ENCODE peak calls at places on chromosomes 16 and 17, in five cellular contexts. P is H54, O is testis, G is IMR-90, R is adrenal gland. M is an unnamed sample.

GRCh38 chr17:29927546-29927945 is 2.5 kb downstream of the SSH2 start:
- DNase-seq in P (no peak), O (no peak), G (no peak), R (no peak), M (no peak)

GRCh38 chr16:21599994-21600773 is 807 bp downstream of the METTL9 start:
- DNase-seq in P (peak), O (no peak), G (peak), R (no peak), M (peak)

GRCh38 chr17:7803981-7804380 is 30.0 kb upstream of the KDM6B start:
- DNase-seq in P (no peak), O (no peak), G (no peak), R (no peak), M (no peak)

GRCh38 chr17:29059281-29059680 is 16.3 kb downstream of the PIPOX start:
- DNase-seq in P (no peak), O (no peak), G (peak), R (no peak), M (no peak)

GRCh38 chr17:6868579-6868978 is 37.0 kb upstream of the TEKT1 start:
- DNase-seq in P (no peak), O (no peak), G (no peak), R (no peak), M (no peak)

GRCh38 chr17:6591599-6592158 is 35.3 kb upstream of the PITPNM3 start:
- DNase-seq in P (peak), O (no peak), G (peak), R (peak), M (no peak)

GRCh38 chr17:13626703-13627102 is 25.0 kb upstream of the HS3ST3A1 start:
- DNase-seq in P (peak), O (no peak), G (peak), R (no peak), M (no peak)

GRCh38 chr16:19085679-19086200 is 18.3 kb downstream of the COQ7 start:
- DNase-seq in P (no peak), O (no peak), G (no peak), R (peak), M (peak)

GRCh38 chr17:76569607-76570279 is 15.9 kb downstream of the ST6GALNAC2 start:
- DNase-seq in P (peak), O (peak), G (no peak), R (peak), M (no peak)

GRCh38 chr17:5913641-5914040 is 156.5 kb upstream of the WSCD1 start:
- DNase-seq in P (no peak), O (no peak), G (no peak), R (no peak), M (no peak)

GRCh38 chr16:66335704-66336329 is 30.7 kb upstream of the CDH5 start:
- DNase-seq in P (no peak), O (peak), G (peak), R (no peak), M (no peak)

GRCh38 chr16:85091522-85091910 is 20.8 kb downstream of the CIBAR2 start:
- DNase-seq in P (no peak), O (no peak), G (no peak), R (no peak), M (no peak)

GRCh38 chr16:3825103-3825502 is 55.4 kb downstream of the CREBBP start:
- DNase-seq in P (no peak), O (no peak), G (peak), R (no peak), M (no peak)

GRCh38 chr17:49469831-49470568 is 25.1 kb upstream of the NGFR start:
- DNase-seq in P (no peak), O (no peak), G (no peak), R (no peak), M (no peak)

GRCh38 chr16:17448640-17449638 is 21.8 kb downstream of the XYLT1 start:
- DNase-seq in P (no peak), O (no peak), G (no peak), R (peak), M (no peak)

GRCh38 chr17:43665387-43666101 is 3.8 kb upstream of the MEOX1 start:
- DNase-seq in P (no peak), O (no peak), G (no peak), R (no peak), M (no peak)

GRCh38 chr17:68143425-68143824 is 104.4 kb upstream of the AMZ2 start:
- DNase-seq in P (no peak), O (no peak), G (no peak), R (no peak), M (no peak)

GRCh38 chr16:85553436-85554113 is 59.5 kb upstream of the GSE1 start:
- DNase-seq in P (peak), O (peak), G (peak), R (peak), M (peak)

GRCh38 chr16:11667221-11667823 is 933 bp upstream of the SNN start:
- DNase-seq in P (no peak), O (no peak), G (no peak), R (no peak), M (no peak)

GRCh38 chr17:48554412-48555090 is 9.6 kb upstream of the HOXB2 start:
- DNase-seq in P (no peak), O (no peak), G (peak), R (no peak), M (no peak)

GRCh38 chr17:57104461-57105175 is 19.6 kb downstream of the AKAP1 start:
- DNase-seq in P (peak), O (no peak), G (peak), R (no peak), M (no peak)

GRCh38 chr17:72976971-72977767 is 115.3 kb downstream of the SLC39A11 start:
- DNase-seq in P (peak), O (peak), G (peak), R (peak), M (no peak)

GRCh38 chr17:8225813-8226535 is 15.6 kb upstream of the AURKB start:
- DNase-seq in P (peak), O (peak), G (peak), R (peak), M (peak)

GRCh38 chr16:165218-165538 is 600 bp upstream of the HBM start:
- DNase-seq in P (no peak), O (no peak), G (no peak), R (no peak), M (peak)

GRCh38 chr16:81546781-81547180 is 102.2 kb downstream of the CMIP start:
- DNase-seq in P (no peak), O (no peak), G (no peak), R (no peak), M (no peak)

GRCh38 chr16:1331712-1332617 is 1.5 kb upstream of the BAIAP3 start:
- DNase-seq in P (peak), O (no peak), G (peak), R (no peak), M (peak)

GRCh38 chr17:4853195-4853762 is 20.1 kb downstream of the MINK1 start:
- DNase-seq in P (no peak), O (no peak), G (no peak), R (no peak), M (no peak)

DNA sequence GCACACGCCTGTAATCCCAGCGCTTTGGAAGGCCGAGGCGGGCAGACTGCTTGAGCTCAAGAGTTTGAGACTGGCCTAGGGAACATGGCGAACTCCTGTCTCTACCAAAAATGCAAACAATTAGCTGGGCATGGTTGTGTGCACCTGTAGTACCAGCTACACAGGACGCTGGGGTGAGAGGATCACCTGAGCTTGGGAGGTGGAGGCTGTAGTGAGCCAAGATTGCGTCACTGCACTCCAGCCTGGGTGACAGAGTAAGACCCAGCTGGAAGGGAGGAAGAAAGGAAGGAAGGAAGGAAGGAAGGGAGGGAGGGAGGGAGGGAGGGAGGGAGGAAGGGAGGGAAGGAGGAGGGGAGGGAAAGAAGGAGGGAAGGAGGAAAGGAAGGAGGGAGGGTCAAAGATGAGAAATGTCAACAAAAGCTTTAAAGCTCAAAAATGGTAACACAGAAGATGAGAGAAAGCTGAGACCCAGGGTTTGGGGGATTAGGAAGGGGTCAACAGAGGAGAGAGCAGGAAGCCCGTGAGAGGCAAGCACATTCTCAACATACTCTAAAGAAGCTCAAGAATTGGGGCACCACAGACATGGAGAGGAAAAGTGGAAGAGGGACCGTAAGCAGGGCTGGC is 5.0 kb upstream of the KRT19 start:
- DNase-seq in P (no peak), O (no peak), G (no peak), R (no peak), M (no peak)
- TF ChIP-seq POLR2A in P (no peak), O (no peak), G (no peak), R (no peak), M (no peak)

GRCh38 chr17:81386646-81387234 is 8.5 kb upstream of the BAHCC1 start:
- DNase-seq in P (no peak), O (no peak), G (no peak), R (no peak), M (no peak)

GRCh38 chr17:81388612-81389367 is 6.5 kb upstream of the BAHCC1 start:
- DNase-seq in P (no peak), O (no peak), G (no peak), R (peak), M (no peak)

GRCh38 chr17:81386141-81386645 is 9.1 kb upstream of the BAHCC1 start:
- DNase-seq in P (no peak), O (no peak), G (no peak), R (peak), M (no peak)

GRCh38 chr17:81388091-81388611 is 7.1 kb upstream of the BAHCC1 start:
- DNase-seq in P (no peak), O (no peak), G (no peak), R (no peak), M (no peak)

DNA sequence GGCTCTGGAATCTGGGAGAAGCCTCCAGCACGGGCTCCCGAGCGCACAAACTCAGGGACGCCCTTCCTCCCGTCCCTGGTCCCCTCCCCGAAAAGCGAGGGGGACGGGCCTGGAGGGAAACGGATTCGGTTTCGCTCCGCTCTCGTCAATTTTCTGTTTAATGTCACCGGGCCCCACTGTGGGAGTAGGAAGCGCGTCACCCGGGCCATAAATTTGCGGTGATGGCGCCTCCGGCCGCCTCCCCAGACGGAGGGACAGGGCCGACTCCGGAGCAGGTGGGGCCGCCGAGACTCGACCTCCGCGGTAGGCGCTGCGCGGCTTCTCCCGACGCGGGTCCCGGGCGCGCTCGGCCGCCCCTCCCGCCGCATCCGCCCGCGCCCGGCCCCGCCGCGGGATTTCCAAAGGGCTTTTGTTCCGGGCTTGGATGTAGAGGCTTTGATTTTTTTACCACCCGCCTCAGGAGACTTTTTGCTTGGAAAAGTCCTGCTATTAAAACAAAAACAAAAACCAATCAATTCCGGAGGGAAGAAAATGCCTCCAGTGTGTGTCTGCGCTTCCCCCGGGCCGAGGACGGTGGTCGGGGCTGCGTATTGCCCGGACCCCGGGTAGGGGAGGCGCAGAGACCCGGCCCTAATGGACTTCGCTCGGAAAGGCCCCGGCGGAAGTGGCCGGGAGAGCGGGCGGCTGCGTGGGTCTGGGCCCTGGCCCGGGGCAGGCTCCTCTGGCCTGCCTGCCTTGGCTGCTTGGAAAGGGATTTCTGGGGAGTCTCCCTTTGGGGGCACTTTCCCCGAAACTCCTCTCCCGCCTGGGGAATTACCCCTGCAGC is 7.8 kb upstream of the BAHCC1 start:
- DNase-seq in P (no peak), O (no peak), G (peak), R (peak), M (no peak)
- TF ChIP-seq POLR2A in P (peak), O (no peak), G (peak), R (peak), M (no peak)

GRCh38 chr16:75653926-75654325 is 6.4 kb downstream of the TERF2IP start:
- DNase-seq in P (no peak), O (no peak), G (peak), R (no peak), M (peak)

GRCh38 chr16:75644240-75645012 is 3.0 kb downstream of the KARS1 start:
- DNase-seq in P (no peak), O (no peak), G (no peak), R (no peak), M (no peak)

GRCh38 chr16:75647138-75647491 is 350 bp downstream of the KARS1 start:
- DNase-seq in P (no peak), O (no peak), G (no peak), R (no peak), M (no peak)

GRCh38 chr16:75647492-75648264 is at the start of the genes KARS1 and TERF2IP:
- DNase-seq in P (peak), O (peak), G (peak), R (peak), M (peak)

GRCh38 chr16:75648265-75649076 is 898 bp downstream of the TERF2IP start:
- DNase-seq in P (peak), O (peak), G (peak), R (peak), M (peak)
- TF ChIP-seq POLR2A in P (peak), O (no peak), G (no peak), R (peak), M (no peak)

DNA sequence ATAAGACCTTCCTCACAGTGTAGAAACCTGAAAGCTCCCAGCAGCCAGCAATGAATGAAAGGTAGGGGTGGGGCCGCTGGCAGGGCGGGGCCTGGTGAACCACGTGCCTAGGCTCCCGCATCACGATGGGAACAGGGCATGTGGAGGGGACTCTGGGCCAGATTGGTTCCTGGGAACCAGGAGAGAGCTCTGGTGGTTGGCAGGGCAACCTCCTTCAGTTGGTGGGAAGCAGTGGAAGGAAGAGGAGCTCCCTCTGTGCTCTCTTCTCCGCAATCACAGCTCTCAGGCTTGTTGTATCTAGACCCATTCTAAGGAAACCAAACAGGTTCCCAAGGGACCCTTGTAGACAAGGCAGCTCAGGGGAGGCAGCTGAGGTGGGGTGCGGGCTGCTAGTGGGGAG is 10.5 kb downstream of the GGA2 start:
- DNase-seq in P (no peak), O (no peak), G (no peak), R (no peak), M (no peak)
- TF ChIP-seq POLR2A in P (no peak), O (no peak), G (no peak), R (no peak), M (no peak)

GRCh38 chr17:47066841-47067682 is 88.0 kb upstream of the RPRML start:
- DNase-seq in P (peak), O (peak), G (peak), R (peak), M (peak)
- TF ChIP-seq POLR2A in P (peak), O (no peak), G (peak), R (peak), M (peak)

GRCh38 chr17:18252160-18252559 is 6.4 kb downstream of the FLII start:
- DNase-seq in P (no peak), O (no peak), G (no peak), R (no peak), M (no peak)
- TF ChIP-seq POLR2A in P (no peak), O (no peak), G (no peak), R (no peak), M (no peak)

GRCh38 chr16:25390761-25391160 is 133.1 kb upstream of the ZKSCAN2 start:
- DNase-seq in P (no peak), O (no peak), G (no peak), R (no peak), M (no peak)

DNA sequence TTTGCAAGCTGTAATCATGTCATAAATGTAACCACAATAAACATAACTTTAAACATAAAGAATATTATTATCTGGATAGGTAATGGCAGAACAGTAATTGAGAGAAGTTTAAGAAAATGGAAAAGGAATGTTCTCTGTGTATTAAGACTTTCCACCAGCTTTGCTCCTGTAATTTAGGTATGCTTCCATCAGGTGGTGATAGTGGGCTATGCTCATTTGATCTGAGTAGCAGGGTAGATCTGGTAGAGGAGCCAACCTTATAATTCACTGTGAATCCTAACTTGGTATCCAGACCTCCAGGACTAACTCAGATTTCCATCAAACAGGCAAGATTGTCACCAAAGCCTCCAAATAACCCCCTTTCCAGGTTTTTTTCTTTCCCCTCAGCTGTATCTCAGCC is 137.9 kb upstream of the ZKSCAN2 start:
- DNase-seq in P (no peak), O (no peak), G (no peak), R (no peak), M (peak)
- TF ChIP-seq POLR2A in P (no peak), O (no peak), G (no peak), R (no peak), M (no peak)

M was measured in erythroblast.